ENCODE peak calls at places on chromosome 22, in ten cellular contexts. H is A673, W is neuronal stem cell, J is K562, L is body of pancreas, I is Peyer's patch, Q is psoas muscle, Z is IMR-90, T is tibial nerve, B is adrenal gland. G is an unnamed sample.

GRCh38 chr22:24053481-24054226 is 42.5 kb downstream of the CABIN1 start:
- DNase-seq in H (no peak), W (no peak), J (no peak), L (no peak), I (no peak), Q (no peak), Z (no peak), T (no peak), B (no peak), G (no peak)

GRCh38 chr22:17700778-17701177 is 62.2 kb downstream of the BCL2L13 start:
- DNase-seq in H (no peak), W (no peak), J (no peak), L (no peak), I (no peak), Q (no peak), Z (no peak), T (no peak), B (no peak), G (no peak)

GRCh38 chr22:29269230-29269604 is 1.1 kb downstream of the EWSR1 start:
- DNase-seq in H (no peak), W (no peak), J (no peak), L (no peak), I (peak; percentile 12), Q (no peak), Z (no peak), T (no peak), B (no peak), G (no peak)

GRCh38 chr22:28900379-28900778 is 17.0 kb downstream of the ZNRF3 start:
- DNase-seq in H (no peak), W (no peak), J (no peak), L (no peak), I (no peak), Q (no peak), Z (no peak), T (no peak), B (no peak), G (no peak)

GRCh38 chr22:32995335-32995734 is 62.8 kb downstream of the SYN3 start:
- DNase-seq in H (no peak), W (no peak), J (no peak), L (no peak), I (no peak), Q (no peak), Z (no peak), T (no peak), B (no peak), G (no peak)

GRCh38 chr22:30445438-30445936 is 19.9 kb downstream of the MTFP1 start:
- DNase-seq in H (no peak), W (no peak), J (no peak), L (no peak), I (no peak), Q (no peak), Z (peak; percentile 39), T (no peak), B (peak; percentile 79), G (no peak)

GRCh38 chr22:49858827-49859226 is 5.2 kb downstream of the ZBED4 start:
- DNase-seq in H (no peak), W (no peak), J (no peak), L (no peak), I (no peak), Q (no peak), Z (no peak), T (no peak), B (no peak), G (no peak)

GRCh38 chr22:30044369-30044768 is 35.9 kb upstream of the HORMAD2 start:
- DNase-seq in H (peak; percentile 51), W (no peak), J (no peak), L (peak; percentile 49), I (no peak), Q (no peak), Z (peak; percentile 93), T (no peak), B (peak; percentile 51), G (peak; percentile 63)

GRCh38 chr22:30301995-30302809 is 12.9 kb upstream of the CASTOR1 start:
- DNase-seq in H (no peak), W (no peak), J (no peak), L (peak; percentile 67), I (peak; percentile 73), Q (peak; percentile 70), Z (peak; percentile 59), T (no peak), B (peak; percentile 56), G (no peak)

GRCh38 chr22:42202669-42203068 is 67.8 kb downstream of the TCF20 start:
- DNase-seq in H (no peak), W (no peak), J (no peak), L (no peak), I (no peak), Q (no peak), Z (peak; percentile 67), T (no peak), B (peak; percentile 67), G (no peak)

GRCh38 chr22:23132376-23133091 is 9.3 kb downstream of the RSPH14 start:
- DNase-seq in H (no peak), W (no peak), J (no peak), L (no peak), I (no peak), Q (no peak), Z (no peak), T (no peak), B (no peak), G (no peak)

GRCh38 chr22:41009222-41009948 is 58.2 kb downstream of the RBX1 start:
- DNase-seq in H (no peak), W (no peak), J (no peak), L (no peak), I (no peak), Q (no peak), Z (peak; percentile 91), T (no peak), B (no peak), G (no peak)

GRCh38 chr22:39171623-39172264 is 19.3 kb upstream of the CBX7 start:
- DNase-seq in H (no peak), W (no peak), J (no peak), L (no peak), I (no peak), Q (no peak), Z (no peak), T (no peak), B (no peak), G (no peak)
- H3K4me1 ChIP-seq in H (peaks cover 20% of the 10 kb centered on the region), W (peaks cover 42% of the 10 kb centered on the region), J (peaks cover 23% of the 10 kb centered on the region), L (peaks cover 44% of the 10 kb centered on the region), I (peaks cover 34% of the 10 kb centered on the region), Q (peaks cover 50% of the 10 kb centered on the region), Z (peaks cover 37% of the 10 kb centered on the region), T (peaks cover 65% of the 10 kb centered on the region), B (peaks cover 27% of the 10 kb centered on the region), G (peaks cover 15% of the 10 kb centered on the region)

DNA sequence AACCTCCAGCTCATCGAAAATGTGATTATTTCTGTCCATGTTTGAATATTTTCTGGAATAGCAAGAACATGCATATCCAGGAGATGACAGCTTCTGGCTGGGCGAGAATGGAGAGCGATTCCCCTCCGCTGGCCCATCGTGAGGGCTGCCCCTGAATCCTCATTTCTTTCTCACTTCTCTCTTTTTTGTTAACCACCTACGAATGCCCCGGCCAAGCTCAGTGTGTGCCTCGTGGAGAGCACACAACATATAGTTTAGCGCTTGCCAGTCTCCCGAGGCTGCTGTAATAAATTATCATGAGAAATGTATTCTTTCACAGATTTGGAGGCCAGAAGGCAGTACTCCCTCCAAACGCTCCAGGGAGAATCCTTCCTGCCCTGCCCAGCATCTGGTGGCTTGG is 1305.9 kb downstream of the TBC1D22A start:
- DNase-seq in H (no peak), W (no peak), J (no peak), L (no peak), I (no peak), Q (peak; percentile 17), Z (no peak), T (no peak), B (no peak), G (no peak)
- H3K9me3 ChIP-seq in H (no peaks in the 10 kb centered on the region), W (no peaks in the 10 kb centered on the region), J (no peaks in the 10 kb centered on the region), L (no peaks in the 10 kb centered on the region), I (no peaks in the 10 kb centered on the region), Q (no peaks in the 10 kb centered on the region), Z (peaks cover 45% of the 10 kb centered on the region), T (no peaks in the 10 kb centered on the region), B (no peaks in the 10 kb centered on the region), G (no peaks in the 10 kb centered on the region)

GRCh38 chr22:38419864-38420172 is 35.2 kb downstream of the KCNJ4 start:
- DNase-seq in H (no peak), W (no peak), J (no peak), L (no peak), I (no peak), Q (no peak), Z (no peak), T (no peak), B (no peak), G (no peak)
- H3K4me3 ChIP-seq in H (no peak overlapping the region), W (no peak overlapping the region), J (no peak overlapping the region), L (no peak overlapping the region), I (no peak overlapping the region), Q (no peak overlapping the region), Z (no peak overlapping the region), T (no peak overlapping the region), B (no peak overlapping the region), G (no peak overlapping the region)

DNA sequence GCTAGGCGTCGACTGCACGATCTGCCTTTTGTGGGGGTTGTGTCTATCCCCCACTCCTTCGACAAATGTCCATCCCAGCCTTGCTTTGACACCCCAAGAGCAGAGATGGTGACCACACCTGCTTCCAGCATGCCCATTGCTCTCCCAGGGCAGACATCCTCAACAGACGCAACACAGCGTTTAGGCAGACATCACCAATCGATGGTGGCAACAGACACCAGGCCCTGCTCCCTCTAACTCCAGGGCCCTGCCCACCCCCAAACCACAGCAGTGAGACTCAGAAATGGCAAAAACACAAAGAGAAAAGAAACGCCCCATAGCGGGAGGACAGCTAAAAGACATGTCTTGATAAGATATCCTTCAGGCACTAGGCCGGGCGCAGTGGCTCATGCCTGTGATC is 150.9 kb downstream of the CRYBB2 start:
- DNase-seq in H (no peak), W (no peak), J (no peak), L (no peak), I (no peak), Q (no peak), Z (no peak), T (no peak), B (no peak), G (no peak)
- H3K4me1 ChIP-seq in H (no peaks in the 10 kb centered on the region), W (peaks cover 2% of the 10 kb centered on the region), J (peaks cover 5% of the 10 kb centered on the region), L (no peaks in the 10 kb centered on the region), I (no peaks in the 10 kb centered on the region), Q (no peaks in the 10 kb centered on the region), Z (peaks cover 4% of the 10 kb centered on the region), T (peaks cover 11% of the 10 kb centered on the region), B (no peaks in the 10 kb centered on the region), G (no peaks in the 10 kb centered on the region)